ENCODE peak calls at places on chromosomes 1 and 21, in six cellular contexts. F, N, I, V, Z and W are unnamed samples.

GRCh38 chr1:200161801-200162200 is 134.3 kb downstream of the NR5A2 start:
- DNase-seq in F (no peak), N (no peak), I (no peak), V (no peak), Z (no peak), W (no peak)

GRCh38 chr1:10696977-10697376 is 99.5 kb downstream of the CASZ1 start:
- DNase-seq in F (no peak), N (no peak), I (peak; percentile 23), V (no peak), Z (peak; percentile 37), W (no peak)

GRCh38 chr1:67114162-67114561 is 20.6 kb downstream of the C1orf141 start:
- DNase-seq in F (no peak), N (no peak), I (no peak), V (no peak), Z (no peak), W (no peak)

GRCh38 chr1:84573481-84573966 is 716 bp downstream of the CTBS start:
- DNase-seq in F (no peak), N (peak; percentile 13), I (no peak), V (no peak), Z (peak; percentile 17), W (no peak)

GRCh38 chr1:7783178-7783711 is 846 bp upstream of the PER3 start:
- DNase-seq in F (no peak), N (peak; percentile 27), I (peak; percentile 24), V (no peak), Z (peak; percentile 55), W (no peak)

GRCh38 chr1:12152106-12152891 is 14.5 kb upstream of the TNFRSF1B start:
- DNase-seq in F (no peak), N (no peak), I (no peak), V (peak; percentile 98), Z (no peak), W (no peak)

GRCh38 chr21:30164796-30165195 is 1.8 kb downstream of the CLDN17 start:
- DNase-seq in F (no peak), N (peak; percentile 78), I (no peak), V (no peak), Z (no peak), W (no peak)

GRCh38 chr1:119188926-119189325 is 48.5 kb upstream of the WARS2 start:
- DNase-seq in F (no peak), N (no peak), I (peak; percentile 41), V (no peak), Z (no peak), W (no peak)

GRCh38 chr21:16954787-16955186 is 558.1 kb upstream of the CXADR start:
- DNase-seq in F (no peak), N (no peak), I (no peak), V (no peak), Z (no peak), W (no peak)

GRCh38 chr1:99788896-99789295 is 22.5 kb upstream of the FRRS1 start:
- DNase-seq in F (no peak), N (no peak), I (no peak), V (no peak), Z (no peak), W (no peak)

GRCh38 chr1:237428809-237429208 is 386.8 kb downstream of the RYR2 start:
- DNase-seq in F (no peak), N (no peak), I (no peak), V (no peak), Z (no peak), W (no peak)

GRCh38 chr1:228064741-228065542 is 17.6 kb upstream of the ARF1 start:
- DNase-seq in F (no peak), N (no peak), I (no peak), V (no peak), Z (no peak), W (no peak)

GRCh38 chr1:23936481-23937176 is 23.0 kb upstream of the PNRC2 start:
- DNase-seq in F (no peak), N (no peak), I (no peak), V (no peak), Z (no peak), W (no peak)

GRCh38 chr1:168942165-168942564 is 164.3 kb upstream of the ATP1B1 start:
- DNase-seq in F (no peak), N (peak; percentile 26), I (no peak), V (no peak), Z (no peak), W (no peak)

GRCh38 chr1:41109316-41110263 is 88.1 kb upstream of the SLFNL1 start:
- DNase-seq in F (no peak), N (peak; percentile 86), I (peak; percentile 95), V (no peak), Z (peak; percentile 96), W (peak; percentile 59)

GRCh38 chr21:16633851-16634521 is 878.9 kb upstream of the CXADR start:
- DNase-seq in F (no peak), N (no peak), I (no peak), V (no peak), Z (no peak), W (no peak)

GRCh38 chr1:222455188-222455879 is 92.6 kb downstream of the HHIPL2 start:
- DNase-seq in F (peak; percentile 68), N (peak; percentile 81), I (peak; percentile 93), V (peak; percentile 43), Z (peak; percentile 75), W (no peak)

GRCh38 chr1:147721711-147722110 is 38.7 kb downstream of the GJA5 start:
- DNase-seq in F (no peak), N (peak; percentile 83), I (no peak), V (no peak), Z (no peak), W (no peak)

GRCh38 chr1:159804924-159805323 is 2.8 kb downstream of the FCRL6 start:
- DNase-seq in F (no peak), N (peak; percentile 45), I (peak; percentile 12), V (no peak), Z (peak; percentile 21), W (no peak)

GRCh38 chr1:19179597-19180271 is 30.3 kb downstream of the UBR4 start:
- DNase-seq in F (peak; percentile 30), N (no peak), I (peak; percentile 41), V (no peak), Z (peak; percentile 16), W (no peak)
- H3K4me2 ChIP-seq in F (no peak overlapping the region), N (no peak overlapping the region), I (no peak overlapping the region), V (no peak overlapping the region), Z (no peak overlapping the region), W (no peak overlapping the region)

GRCh38 chr1:9239622-9240401 is 5.2 kb downstream of the H6PD start:
- DNase-seq in F (no peak), N (peak; percentile 57), I (peak; percentile 68), V (no peak), Z (peak; percentile 90), W (no peak)

GRCh38 chr1:9235560-9235959 is 986 bp downstream of the H6PD start:
- DNase-seq in F (no peak), N (no peak), I (no peak), V (no peak), Z (no peak), W (no peak)

GRCh38 chr1:9235123-9235513 is 544 bp downstream of the H6PD start:
- DNase-seq in F (no peak), N (peak; percentile 60), I (peak; percentile 62), V (no peak), Z (peak; percentile 42), W (no peak)

GRCh38 chr1:9238550-9238949 is 4.0 kb downstream of the H6PD start:
- DNase-seq in F (no peak), N (no peak), I (peak; percentile 54), V (no peak), Z (no peak), W (no peak)

DNA sequence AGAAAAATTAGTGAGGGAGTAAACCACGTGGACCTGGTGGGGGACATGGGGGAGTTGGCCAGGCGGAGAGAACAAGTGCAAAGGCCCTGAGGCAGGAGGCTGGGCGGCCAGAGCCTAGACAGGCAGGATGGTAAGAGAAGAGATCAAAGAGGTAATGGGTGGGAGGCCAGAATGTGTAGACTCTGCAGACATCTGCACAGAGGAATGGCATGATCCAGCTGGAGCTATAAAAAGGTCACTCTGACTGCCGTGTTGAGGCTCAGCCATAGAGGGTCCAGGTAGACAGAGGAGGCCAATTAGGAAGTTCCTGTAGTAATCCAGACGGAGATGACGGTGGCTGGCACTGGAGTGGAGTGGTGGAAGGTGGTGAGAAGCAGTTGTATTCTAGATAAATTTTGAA is 3.6 kb downstream of the H6PD start:
- DNase-seq in F (no peak), N (no peak), I (no peak), V (no peak), Z (no peak), W (no peak)
- H3K4me1 ChIP-seq in F (no peaks in the 10 kb centered on the region), N (peaks cover 24% of the 10 kb centered on the region), I (peaks cover 31% of the 10 kb centered on the region), V (peaks cover 18% of the 10 kb centered on the region), Z (peaks cover 5% of the 10 kb centered on the region), W (peaks cover 13% of the 10 kb centered on the region)

GRCh38 chr1:39361446-39361845 is 130.0 kb upstream of the BMP8A start:
- DNase-seq in F (no peak), N (no peak), I (no peak), V (no peak), Z (no peak), W (no peak)

GRCh38 chr1:39360726-39361125 is 130.7 kb upstream of the BMP8A start:
- DNase-seq in F (no peak), N (peak; percentile 14), I (no peak), V (no peak), Z (no peak), W (no peak)

GRCh38 chr1:39359028-39359570 is 132.3 kb upstream of the BMP8A start:
- DNase-seq in F (no peak), N (no peak), I (no peak), V (no peak), Z (peak; percentile 72), W (no peak)

GRCh38 chr1:39358491-39358890 is 132.9 kb upstream of the BMP8A start:
- DNase-seq in F (no peak), N (no peak), I (no peak), V (no peak), Z (no peak), W (no peak)

DNA sequence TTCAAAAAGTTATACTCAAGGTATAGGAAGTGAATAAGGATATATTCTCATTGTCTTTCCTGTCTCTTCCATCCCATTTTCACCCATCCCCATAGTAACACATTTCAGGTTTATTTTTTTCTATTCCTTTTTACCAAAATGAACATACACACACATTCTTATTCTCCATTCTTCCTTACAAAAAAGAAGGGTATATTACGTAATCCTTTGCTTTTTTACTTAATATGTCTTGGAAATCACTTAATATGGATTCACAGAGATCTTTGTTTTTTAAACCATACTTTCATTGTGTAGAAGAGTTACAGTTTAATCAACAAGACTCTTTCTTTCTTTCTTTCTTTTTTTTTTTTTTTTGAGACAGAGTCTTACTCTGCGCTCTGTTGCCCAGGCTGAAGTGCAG is 128.2 kb upstream of the BMP8A start:
- DNase-seq in F (no peak), N (no peak), I (no peak), V (no peak), Z (no peak), W (no peak)
- H3K4me3 ChIP-seq in F (no peak overlapping the region), N (no peak overlapping the region), I (no peak overlapping the region), V (no peak overlapping the region), Z (no peak overlapping the region), W (no peak overlapping the region)

GRCh38 chr1:4554291-4554865 is 100.0 kb upstream of the AJAP1 start:
- DNase-seq in F (no peak), N (no peak), I (no peak), V (no peak), Z (no peak), W (no peak)

GRCh38 chr1:4551706-4552105 is 102.7 kb upstream of the AJAP1 start:
- DNase-seq in F (no peak), N (no peak), I (no peak), V (no peak), Z (no peak), W (no peak)

GRCh38 chr1:4557949-4558348 is 96.5 kb upstream of the AJAP1 start:
- DNase-seq in F (no peak), N (no peak), I (no peak), V (no peak), Z (no peak), W (no peak)

GRCh38 chr1:4549933-4550332 is 104.5 kb upstream of the AJAP1 start:
- DNase-seq in F (no peak), N (no peak), I (no peak), V (no peak), Z (no peak), W (no peak)

GRCh38 chr1:4553761-4554160 is 100.6 kb upstream of the AJAP1 start:
- DNase-seq in F (no peak), N (no peak), I (no peak), V (no peak), Z (no peak), W (no peak)
- H3K4me2 ChIP-seq in F (no peak overlapping the region), N (no peak overlapping the region), I (no peak overlapping the region), V (no peak overlapping the region), Z (no peak overlapping the region), W (no peak overlapping the region)